ENCODE peak calls at places on chromosome 2, in seven cellular contexts. One of them, this sample, is unnamed.

GRCh38 chr2:73268831-73269685 is 15.2 kb downstream of the FBXO41 start:
- DNase-seq in H1: peak; percentile 85
- DNase-seq in SK-N-SH: no peak
- DNase-seq in stomach: peak; percentile 69
- DNase-seq in tibial nerve: no peak
- DNase-seq in A549: peak; percentile 83
- DNase-seq in sigmoid colon: no peak
- DNase-seq in this sample: no peak

GRCh38 chr2:109218087-109218791 is 89.2 kb downstream of the SH3RF3 start:
- DNase-seq in stomach: no peak
- DNase-seq in SK-N-SH: no peak
- DNase-seq in A549: no peak
- DNase-seq in H1: no peak
- DNase-seq in tibial nerve: no peak
- DNase-seq in sigmoid colon: peak; percentile 43
- DNase-seq in this sample: no peak

GRCh38 chr2:10700078-10700803 is 10.5 kb upstream of the NOL10 start:
- DNase-seq in tibial nerve: no peak
- DNase-seq in SK-N-SH: no peak
- DNase-seq in stomach: no peak
- DNase-seq in A549: no peak
- DNase-seq in sigmoid colon: peak; percentile 7
- DNase-seq in H1: no peak
- DNase-seq in this sample: no peak

GRCh38 chr2:204544961-204545860 is at the start of gene PARD3B:
- DNase-seq in tibial nerve: peak; percentile 20
- DNase-seq in H1: peak; percentile 76
- DNase-seq in sigmoid colon: peak; percentile 78
- DNase-seq in SK-N-SH: peak; percentile 84
- DNase-seq in stomach: peak; percentile 74
- DNase-seq in A549: peak; percentile 37
- DNase-seq in this sample: peak; percentile 67

GRCh38 chr2:100281521-100282438 is 40.5 kb downstream of the LONRF2 start:
- DNase-seq in SK-N-SH: no peak
- DNase-seq in A549: no peak
- DNase-seq in H1: no peak
- DNase-seq in sigmoid colon: no peak
- DNase-seq in tibial nerve: no peak
- DNase-seq in stomach: no peak
- DNase-seq in this sample: peak; percentile 76

GRCh38 chr2:176156959-176157498 is at the start of gene HOXD3:
- DNase-seq in H1: no peak
- DNase-seq in tibial nerve: no peak
- DNase-seq in sigmoid colon: no peak
- DNase-seq in SK-N-SH: peak; percentile 84
- DNase-seq in stomach: no peak
- DNase-seq in A549: no peak
- DNase-seq in this sample: no peak

GRCh38 chr2:187552959-187553681 is 1.1 kb downstream of the TFPI start:
- DNase-seq in stomach: no peak
- DNase-seq in SK-N-SH: no peak
- DNase-seq in A549: no peak
- DNase-seq in H1: no peak
- DNase-seq in sigmoid colon: no peak
- DNase-seq in tibial nerve: no peak
- DNase-seq in this sample: no peak

GRCh38 chr2:63862802-63863201 is 21.1 kb downstream of the UGP2 start:
- DNase-seq in SK-N-SH: no peak
- DNase-seq in H1: no peak
- DNase-seq in stomach: no peak
- DNase-seq in sigmoid colon: no peak
- DNase-seq in A549: no peak
- DNase-seq in tibial nerve: no peak
- DNase-seq in this sample: no peak

GRCh38 chr2:213995400-213996105 is 415.3 kb upstream of the VWC2L start:
- DNase-seq in A549: peak; percentile 42
- DNase-seq in tibial nerve: no peak
- DNase-seq in sigmoid colon: no peak
- DNase-seq in stomach: no peak
- DNase-seq in H1: no peak
- DNase-seq in SK-N-SH: no peak
- DNase-seq in this sample: no peak

GRCh38 chr2:18559531-18559930 is 922 bp downstream of the RDH14 start:
- DNase-seq in H1: no peak
- DNase-seq in A549: no peak
- DNase-seq in sigmoid colon: no peak
- DNase-seq in stomach: no peak
- DNase-seq in tibial nerve: no peak
- DNase-seq in SK-N-SH: peak; percentile 18
- DNase-seq in this sample: no peak

GRCh38 chr2:20528713-20529112 is 81.8 kb downstream of the RHOB start:
- DNase-seq in sigmoid colon: no peak
- DNase-seq in stomach: no peak
- DNase-seq in tibial nerve: no peak
- DNase-seq in SK-N-SH: no peak
- DNase-seq in A549: no peak
- DNase-seq in H1: no peak
- DNase-seq in this sample: no peak

GRCh38 chr2:95299961-95300360 is 2.8 kb downstream of the KCNIP3 start:
- DNase-seq in tibial nerve: no peak
- DNase-seq in sigmoid colon: no peak
- DNase-seq in stomach: no peak
- DNase-seq in A549: no peak
- DNase-seq in SK-N-SH: no peak
- DNase-seq in H1: no peak
- DNase-seq in this sample: no peak

GRCh38 chr2:219565130-219566080 is 5.9 kb downstream of the OBSL1 start:
- DNase-seq in sigmoid colon: no peak
- DNase-seq in tibial nerve: no peak
- DNase-seq in stomach: no peak
- DNase-seq in SK-N-SH: peak; percentile 11
- DNase-seq in A549: no peak
- DNase-seq in H1: no peak
- DNase-seq in this sample: peak; percentile 26

GRCh38 chr2:158191076-158191566 is 89.4 kb downstream of the UPP2 start:
- DNase-seq in tibial nerve: no peak
- DNase-seq in sigmoid colon: no peak
- DNase-seq in H1: no peak
- DNase-seq in A549: no peak
- DNase-seq in stomach: no peak
- DNase-seq in SK-N-SH: no peak
- DNase-seq in this sample: no peak

GRCh38 chr2:148887349-148888002 is 12.4 kb downstream of the KIF5C start:
- DNase-seq in SK-N-SH: no peak
- DNase-seq in stomach: no peak
- DNase-seq in H1: no peak
- DNase-seq in sigmoid colon: no peak
- DNase-seq in tibial nerve: no peak
- DNase-seq in A549: no peak
- DNase-seq in this sample: no peak

GRCh38 chr2:32825291-32825712 is 121.5 kb upstream of the LTBP1 start:
- DNase-seq in stomach: no peak
- DNase-seq in tibial nerve: no peak
- DNase-seq in sigmoid colon: no peak
- DNase-seq in H1: no peak
- DNase-seq in SK-N-SH: peak; percentile 59
- DNase-seq in A549: no peak
- DNase-seq in this sample: peak; percentile 37

GRCh38 chr2:120525056-120526046 is 179.4 kb downstream of the INHBB start:
- DNase-seq in H1: no peak
- DNase-seq in A549: no peak
- DNase-seq in tibial nerve: no peak
- DNase-seq in SK-N-SH: peak; percentile 67
- DNase-seq in sigmoid colon: no peak
- DNase-seq in stomach: no peak
- DNase-seq in this sample: peak; percentile 48

GRCh38 chr2:127535422-127535901 is at the start of gene MYO7B:
- DNase-seq in sigmoid colon: no peak
- DNase-seq in SK-N-SH: no peak
- DNase-seq in H1: no peak
- DNase-seq in tibial nerve: no peak
- DNase-seq in stomach: no peak
- DNase-seq in A549: no peak
- DNase-seq in this sample: no peak

GRCh38 chr2:3626118-3626816 is 31.4 kb downstream of the COLEC11 start:
- DNase-seq in SK-N-SH: no peak
- DNase-seq in sigmoid colon: peak; percentile 45
- DNase-seq in tibial nerve: no peak
- DNase-seq in H1: no peak
- DNase-seq in stomach: peak; percentile 17
- DNase-seq in A549: no peak
- DNase-seq in this sample: peak; percentile 21

GRCh38 chr2:241087420-241088268 is 14.4 kb downstream of the MTERF4 start:
- DNase-seq in tibial nerve: no peak
- DNase-seq in stomach: no peak
- DNase-seq in sigmoid colon: no peak
- DNase-seq in H1: no peak
- DNase-seq in SK-N-SH: no peak
- DNase-seq in A549: no peak
- DNase-seq in this sample: no peak
- TF ChIP-seq EP300 in tibial nerve: no peak
- TF ChIP-seq EP300 in stomach: no peak
- TF ChIP-seq EP300 in sigmoid colon: no peak
- TF ChIP-seq EP300 in H1: no peak
- TF ChIP-seq EP300 in SK-N-SH: no peak
- TF ChIP-seq EP300 in A549: no peak
- TF ChIP-seq EP300 in this sample: no peak

DNA sequence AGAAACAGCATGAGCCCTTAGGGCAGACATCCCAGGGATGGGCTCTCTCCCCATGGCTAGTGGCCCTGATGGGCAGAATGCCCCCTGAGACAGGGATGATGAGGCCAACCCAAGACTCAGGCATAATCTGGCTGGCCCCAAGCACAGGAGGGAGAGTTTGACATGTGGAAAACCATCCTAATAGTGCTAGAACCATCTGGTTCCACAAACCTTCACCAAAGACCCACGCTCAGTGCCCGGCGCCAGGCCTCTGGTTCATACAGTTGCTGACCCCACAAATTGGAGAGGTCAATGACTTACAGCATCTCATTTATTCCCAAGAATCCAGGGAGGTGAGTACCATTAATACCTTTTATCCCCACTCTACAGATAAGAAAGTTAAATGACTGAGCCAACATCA is 95.5 kb downstream of the TNS1 start:
- DNase-seq in A549: no peak
- DNase-seq in tibial nerve: no peak
- DNase-seq in H1: no peak
- DNase-seq in SK-N-SH: no peak
- DNase-seq in stomach: no peak
- DNase-seq in sigmoid colon: no peak
- DNase-seq in this sample: no peak
- H3K27ac ChIP-seq in A549: no peak overlapping the region
- H3K27ac ChIP-seq in tibial nerve: peak overlapping the region; percentile 79
- H3K27ac ChIP-seq in H1: no peak overlapping the region
- H3K27ac ChIP-seq in SK-N-SH: no peak overlapping the region
- H3K27ac ChIP-seq in stomach: no peak overlapping the region
- H3K27ac ChIP-seq in sigmoid colon: peak overlapping the region; percentile 98
- H3K27ac ChIP-seq in this sample: peak overlapping the region; percentile 3

GRCh38 chr2:30684996-30685395 is 122.2 kb downstream of the CAPN13 start:
- DNase-seq in H1: peak; percentile 10
- DNase-seq in tibial nerve: no peak
- DNase-seq in sigmoid colon: peak; percentile 13
- DNase-seq in stomach: no peak
- DNase-seq in A549: no peak
- DNase-seq in SK-N-SH: no peak
- DNase-seq in this sample: no peak

GRCh38 chr2:30684026-30684425 is 123.2 kb downstream of the CAPN13 start:
- DNase-seq in A549: no peak
- DNase-seq in SK-N-SH: no peak
- DNase-seq in stomach: no peak
- DNase-seq in sigmoid colon: peak; percentile 42
- DNase-seq in H1: peak; percentile 13
- DNase-seq in tibial nerve: no peak
- DNase-seq in this sample: no peak

GRCh38 chr2:30684546-30684945 is 122.7 kb downstream of the CAPN13 start:
- DNase-seq in SK-N-SH: no peak
- DNase-seq in H1: peak; percentile 13
- DNase-seq in tibial nerve: no peak
- DNase-seq in stomach: no peak
- DNase-seq in sigmoid colon: peak; percentile 14
- DNase-seq in A549: no peak
- DNase-seq in this sample: no peak

GRCh38 chr2:30681022-30681421 is 126.2 kb downstream of the CAPN13 start:
- DNase-seq in stomach: no peak
- DNase-seq in SK-N-SH: no peak
- DNase-seq in H1: no peak
- DNase-seq in sigmoid colon: peak; percentile 26
- DNase-seq in A549: no peak
- DNase-seq in tibial nerve: no peak
- DNase-seq in this sample: no peak

DNA sequence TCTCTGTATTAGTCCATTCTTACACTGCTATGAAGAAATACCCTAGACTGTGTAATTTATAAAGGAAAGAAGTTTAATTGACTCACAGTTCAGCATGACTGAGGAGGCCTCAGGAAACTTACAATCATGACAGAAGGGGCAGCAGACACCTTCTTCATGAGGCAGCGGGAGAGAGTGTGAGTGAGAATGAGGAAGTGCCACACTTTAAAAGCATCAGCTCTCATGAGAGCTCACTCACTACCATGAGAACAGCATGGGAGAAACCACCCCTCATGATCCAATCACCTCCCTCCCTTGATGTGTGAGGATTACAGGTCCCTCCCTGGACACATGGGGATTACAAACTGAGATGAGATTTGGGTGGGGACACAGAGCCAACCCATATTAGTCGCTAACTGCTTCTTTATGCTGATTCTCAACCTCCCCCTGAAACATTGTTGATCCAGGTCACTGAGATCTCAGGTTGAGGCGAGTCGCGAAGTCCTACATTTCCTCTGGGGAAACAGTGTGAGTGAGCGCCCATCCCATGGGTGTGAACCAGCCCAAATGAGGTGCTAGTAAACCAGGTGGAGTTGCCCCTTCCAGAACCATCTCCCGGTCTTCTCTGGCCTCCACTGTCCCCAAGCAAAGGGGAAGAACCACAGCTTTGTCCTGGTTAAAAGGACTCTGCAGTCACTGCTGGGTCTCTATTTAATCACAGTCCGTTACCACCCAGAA is 123.8 kb downstream of the CAPN13 start:
- DNase-seq in SK-N-SH: no peak
- DNase-seq in A549: no peak
- DNase-seq in H1: peak; percentile 19
- DNase-seq in stomach: no peak
- DNase-seq in sigmoid colon: peak; percentile 27
- DNase-seq in tibial nerve: no peak
- DNase-seq in this sample: no peak
- TF ChIP-seq EP300 in SK-N-SH: no peak
- TF ChIP-seq EP300 in A549: no peak
- TF ChIP-seq EP300 in H1: no peak
- TF ChIP-seq EP300 in stomach: no peak
- TF ChIP-seq EP300 in sigmoid colon: no peak
- TF ChIP-seq EP300 in tibial nerve: no peak
- TF ChIP-seq EP300 in this sample: no peak

DNA sequence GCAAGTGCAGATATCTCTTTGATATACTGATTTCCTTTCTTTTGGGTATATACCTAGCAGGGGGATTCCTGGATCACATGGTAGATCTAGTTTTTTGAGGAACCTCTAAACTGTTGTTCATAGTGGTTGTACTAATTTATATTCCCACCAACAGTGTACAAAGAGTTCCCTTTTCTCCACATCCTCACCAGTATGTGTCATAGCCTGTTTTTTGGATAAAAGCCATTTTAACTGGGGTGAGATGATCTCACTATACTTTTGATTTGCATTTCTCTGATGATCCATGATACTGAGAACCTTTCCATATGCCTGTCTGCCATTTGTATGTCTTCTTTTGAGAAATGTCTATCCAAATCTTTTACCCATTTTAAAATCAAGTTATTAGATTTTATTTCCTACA is 6.2 kb upstream of the CCNT2 start:
- DNase-seq in tibial nerve: no peak
- DNase-seq in SK-N-SH: no peak
- DNase-seq in A549: no peak
- DNase-seq in sigmoid colon: no peak
- DNase-seq in stomach: no peak
- DNase-seq in H1: no peak
- DNase-seq in this sample: no peak
- H3K27ac ChIP-seq in tibial nerve: no peak overlapping the region
- H3K27ac ChIP-seq in SK-N-SH: peak overlapping the region; percentile 3
- H3K27ac ChIP-seq in A549: no peak overlapping the region
- H3K27ac ChIP-seq in sigmoid colon: no peak overlapping the region
- H3K27ac ChIP-seq in stomach: no peak overlapping the region
- H3K27ac ChIP-seq in H1: no peak overlapping the region
- H3K27ac ChIP-seq in this sample: no peak overlapping the region

This sample was measured in ovary.